ENCODE peak calls at places on chromosomes 7 and 10, in six cellular contexts. B, S, A, N, H and Z are unnamed samples.

GRCh38 chr7:66883716-66884115 is 37.3 kb upstream of the TMEM248 start:
- DNase-seq in B (no peak), S (no peak), A (no peak), N (no peak), H (no peak), Z (peak)

GRCh38 chr7:51313276-51314035 is 3.2 kb downstream of the COBL start:
- DNase-seq in B (no peak), S (no peak), A (no peak), N (no peak), H (no peak), Z (no peak)

GRCh38 chr10:103849212-103849877 is 6.0 kb downstream of the SH3PXD2A start:
- DNase-seq in B (no peak), S (no peak), A (no peak), N (no peak), H (no peak), Z (no peak)

GRCh38 chr7:114910787-114911186 is 11.1 kb upstream of the MDFIC start:
- DNase-seq in B (no peak), S (no peak), A (peak), N (no peak), H (no peak), Z (peak)

GRCh38 chr7:12210179-12211053 is 678 bp upstream of the TMEM106B start:
- DNase-seq in B (no peak), S (no peak), A (no peak), N (peak), H (no peak), Z (no peak)

GRCh38 chr10:127159648-127160245 is 36.6 kb downstream of the INSYN2A start:
- DNase-seq in B (no peak), S (no peak), A (no peak), N (no peak), H (no peak), Z (no peak)

GRCh38 chr7:101244385-101245146 is at the start of gene FIS1:
- DNase-seq in B (peak), S (peak), A (peak), N (peak), H (peak), Z (peak)

GRCh38 chr10:51397695-51398094 is 301.7 kb downstream of the CSTF2T start:
- DNase-seq in B (peak), S (no peak), A (peak), N (peak), H (no peak), Z (peak)

GRCh38 chr10:124093076-124093773 is at the start of gene CHST15:
- DNase-seq in B (peak), S (peak), A (peak), N (peak), H (no peak), Z (peak)

DNA sequence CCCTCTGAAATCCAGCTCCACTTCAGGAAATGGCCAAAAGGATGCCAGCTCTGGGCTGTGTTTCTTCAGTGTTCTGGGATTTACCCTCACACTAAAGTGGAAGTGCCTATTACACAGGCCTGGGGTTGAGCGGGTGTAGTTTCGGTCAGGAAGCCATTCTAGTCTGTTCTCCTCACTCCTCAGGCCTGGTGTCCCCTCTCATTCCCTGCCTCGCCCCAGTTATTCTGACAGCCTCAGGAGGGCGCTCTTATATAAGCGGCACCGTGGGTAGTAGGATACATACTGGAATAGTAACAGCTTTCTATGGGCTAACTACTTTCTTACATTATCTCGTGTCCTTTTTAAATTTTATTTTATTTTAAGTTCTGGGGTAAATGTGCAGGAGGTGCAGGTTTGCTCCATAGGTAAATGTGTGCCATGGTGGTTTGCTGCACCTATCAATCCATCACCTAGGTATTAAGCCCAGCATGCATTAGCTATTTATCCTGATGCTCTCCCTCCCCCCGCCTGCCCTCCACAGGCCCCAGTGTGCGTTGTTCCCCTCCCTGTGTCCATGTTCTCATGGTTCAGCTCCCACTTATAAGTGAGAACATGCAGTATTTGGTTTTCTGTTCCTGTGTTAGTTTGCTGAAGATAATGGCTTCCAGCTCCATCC is 12.2 kb upstream of the LGI1 start:
- DNase-seq in B (peak), S (no peak), A (peak), N (peak), H (no peak), Z (peak)
- TF ChIP-seq CTCF in B (peak), S (peak), A (peak), N (no peak), H (no peak), Z (peak)

GRCh38 chr10:132507956-132508490 is 29.6 kb upstream of the INPP5A start:
- DNase-seq in B (no peak), S (no peak), A (no peak), N (peak), H (no peak), Z (no peak)

GRCh38 chr10:132510174-132510611 is 27.4 kb upstream of the INPP5A start:
- DNase-seq in B (no peak), S (no peak), A (no peak), N (peak), H (no peak), Z (no peak)

GRCh38 chr10:132511092-132511491 is 26.5 kb upstream of the INPP5A start:
- DNase-seq in B (no peak), S (no peak), A (no peak), N (no peak), H (no peak), Z (no peak)

GRCh38 chr10:132508497-132509443 is 28.8 kb upstream of the INPP5A start:
- DNase-seq in B (no peak), S (no peak), A (no peak), N (peak), H (no peak), Z (no peak)

GRCh38 chr10:132509506-132510173 is 27.9 kb upstream of the INPP5A start:
- DNase-seq in B (no peak), S (no peak), A (no peak), N (no peak), H (no peak), Z (no peak)
- TF ChIP-seq CTCF in B (no peak), S (no peak), A (no peak), N (no peak), H (no peak), Z (no peak)

DNA sequence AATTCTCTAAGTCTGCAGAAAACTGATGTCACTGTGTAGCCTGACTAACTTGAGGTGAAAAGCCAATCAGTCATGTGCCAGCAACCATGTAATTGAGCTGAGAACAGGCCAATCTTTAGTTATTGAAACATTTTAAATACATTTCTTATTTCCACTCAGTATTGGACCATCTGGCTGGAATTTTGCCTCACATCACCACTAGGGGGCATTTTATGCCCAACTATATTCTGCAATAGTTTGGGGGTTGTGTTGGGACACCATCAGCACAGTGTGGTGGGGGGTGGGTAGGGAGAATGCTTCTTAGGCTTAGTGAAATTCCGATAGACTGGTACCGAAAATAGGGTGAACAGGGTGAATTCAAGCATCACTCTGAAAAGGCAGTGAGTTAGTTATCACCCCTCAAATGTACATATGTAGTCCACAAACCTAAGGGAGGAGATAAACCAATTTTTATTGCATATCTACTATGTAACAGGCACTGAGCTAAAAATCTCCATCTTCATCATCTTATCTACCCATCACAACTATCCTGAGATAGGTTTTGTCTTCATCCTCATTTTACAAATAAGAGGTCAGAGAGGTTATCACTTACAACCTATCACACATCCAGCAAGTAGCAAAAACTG is 17.8 kb downstream of the NPSR1 start:
- DNase-seq in B (peak), S (peak), A (peak), N (no peak), H (peak), Z (peak)
- TF ChIP-seq CTCF in B (peak), S (peak), A (peak), N (no peak), H (peak), Z (peak)

GRCh38 chr10:90969947-90970673 is 49.2 kb upstream of the ANKRD1 start:
- DNase-seq in B (peak), S (no peak), A (peak), N (no peak), H (no peak), Z (peak)
- TF ChIP-seq CTCF in B (no peak), S (no peak), A (no peak), N (peak), H (no peak), Z (no peak)

GRCh38 chr7:118870187-118870586 is 645.7 kb downstream of the ANKRD7 start:
- DNase-seq in B (no peak), S (no peak), A (no peak), N (no peak), H (no peak), Z (no peak)
- TF ChIP-seq CTCF in B (no peak), S (no peak), A (no peak), N (no peak), H (peak), Z (no peak)